ENCODE peak calls at places on chromosome 7, in five cellular contexts. U, Z, E, X and Y are unnamed samples.

GRCh38 chr7:50660040-50660829 is 95.0 kb upstream of the DDC start:
- DNase-seq in E (no peak), Z (no peak), X (no peak), U (no peak), Y (peak)

GRCh38 chr7:143901360-143901709 is 641 bp downstream of the TCAF1 start:
- DNase-seq in Z (peak), U (peak), E (peak), X (peak), Y (no peak)

GRCh38 chr7:149005427-149006344 is 22.6 kb downstream of the PDIA4 start:
- DNase-seq in X (peak), Z (peak), U (no peak), E (peak), Y (peak)

GRCh38 chr7:31794851-31795250 is 107.8 kb downstream of the PPP1R17 start:
- DNase-seq in Z (no peak), X (no peak), E (no peak), U (no peak), Y (no peak)

GRCh38 chr7:18610331-18610948 is 114.9 kb downstream of the HDAC9 start:
- DNase-seq in X (no peak), Z (peak), E (peak), U (peak), Y (peak)

GRCh38 chr7:107014381-107015023 is 30.0 kb upstream of the PRKAR2B start:
- DNase-seq in X (no peak), U (peak), E (no peak), Z (peak), Y (no peak)

GRCh38 chr7:130143986-130144618 is 61.1 kb downstream of the TMEM209 start:
- DNase-seq in E (no peak), Z (no peak), U (no peak), X (no peak), Y (no peak)

GRCh38 chr7:151025924-151026671 is 1.8 kb upstream of the ATG9B start:
- DNase-seq in E (peak), X (no peak), Z (peak), U (peak), Y (no peak)

GRCh38 chr7:17380696-17381662 is 82.5 kb downstream of the AHR start:
- DNase-seq in U (peak), Z (no peak), E (no peak), X (no peak), Y (no peak)

GRCh38 chr7:150874401-150875198 is 22.3 kb downstream of the AOC1 start:
- DNase-seq in Z (no peak), X (no peak), E (no peak), U (no peak), Y (no peak)

GRCh38 chr7:100132126-100132525 is 5.4 kb downstream of the MBLAC1 start:
- DNase-seq in Z (no peak), X (no peak), U (no peak), E (no peak), Y (no peak)

GRCh38 chr7:26919906-26920530 is 55.6 kb upstream of the SKAP2 start:
- DNase-seq in E (peak), U (no peak), X (no peak), Z (no peak), Y (no peak)

GRCh38 chr7:132578826-132579225 is 2.6 kb upstream of the PLXNA4 start:
- DNase-seq in E (no peak), Z (no peak), X (no peak), U (no peak), Y (no peak)

GRCh38 chr7:132581431-132581830 is 5.2 kb upstream of the PLXNA4 start:
- DNase-seq in E (no peak), Z (no peak), X (no peak), U (no peak), Y (no peak)

GRCh38 chr7:132580717-132581285 is 4.5 kb upstream of the PLXNA4 start:
- DNase-seq in E (peak), Z (peak), U (peak), X (peak), Y (peak)

GRCh38 chr7:132579260-132579899 is 3.1 kb upstream of the PLXNA4 start:
- DNase-seq in X (no peak), Z (no peak), E (no peak), U (no peak), Y (no peak)

DNA sequence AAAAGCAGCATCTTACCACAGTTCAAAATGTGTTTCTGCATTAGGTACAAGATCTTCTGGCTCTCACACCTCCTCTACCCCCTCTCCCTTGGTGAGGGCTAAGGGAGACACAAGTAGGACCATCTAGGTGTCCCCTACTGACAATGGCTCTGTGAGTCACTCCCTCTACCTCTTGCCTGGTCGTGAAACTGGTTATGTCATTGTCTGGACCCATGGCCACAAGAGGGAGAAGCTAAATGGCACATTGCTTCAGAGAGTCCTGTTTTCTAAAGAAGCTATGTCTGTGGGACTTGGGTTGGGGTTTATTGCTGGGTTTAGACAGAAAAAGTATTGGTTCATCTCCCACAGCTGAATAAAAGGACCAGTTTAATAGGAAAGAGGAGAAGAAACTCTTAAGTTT is 4.0 kb upstream of the PLXNA4 start:
- DNase-seq in X (peak), E (peak), U (peak), Z (no peak), Y (peak)
- TF ChIP-seq CTCF in X (no peak), E (no peak), U (no peak), Z (peak), Y (no peak)

DNA sequence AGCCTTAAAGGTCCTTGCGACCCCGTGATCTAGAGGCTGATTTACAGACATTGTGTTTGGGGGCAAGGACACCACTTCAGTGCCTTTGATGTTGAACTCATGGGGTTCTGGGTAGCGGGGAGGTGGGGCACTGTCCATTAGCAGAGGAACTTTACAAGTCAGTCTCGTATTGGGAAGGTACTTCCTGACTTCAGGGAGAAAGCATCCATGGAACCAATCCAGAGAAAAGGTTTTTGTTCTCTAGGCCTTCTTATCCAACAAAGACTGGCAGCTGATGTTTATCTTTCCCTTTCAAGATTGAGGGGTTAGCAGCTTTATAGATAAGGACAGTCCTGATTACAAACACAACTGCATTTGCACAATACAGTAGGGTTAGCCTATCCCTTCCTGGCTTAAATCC is 2.8 kb downstream of the GTPBP10 start:
- DNase-seq in Z (no peak), U (no peak), X (no peak), E (no peak), Y (no peak)
- H3K4me3 ChIP-seq in Z (no peak), U (no peak), X (no peak), E (no peak), Y (no peak)

GRCh38 chr7:64685091-64685490 is 19.2 kb downstream of the ZNF107 start:
- DNase-seq in E (no peak), Z (no peak), X (no peak), U (no peak), Y (no peak)
- TF ChIP-seq CTCF in E (no peak), Z (no peak), X (no peak), U (no peak), Y (no peak)

GRCh38 chr7:134870781-134871180 is 91.3 kb downstream of the CALD1 start:
- DNase-seq in X (no peak), Z (no peak), U (no peak), E (no peak), Y (no peak)

GRCh38 chr7:134870156-134870555 is 90.7 kb downstream of the CALD1 start:
- DNase-seq in X (no peak), E (no peak), U (no peak), Z (no peak), Y (no peak)

GRCh38 chr7:134859783-134860182 is 80.3 kb downstream of the CALD1 start:
- DNase-seq in E (no peak), U (no peak), X (no peak), Z (no peak), Y (no peak)

GRCh38 chr7:134866581-134866980 is 87.1 kb downstream of the CALD1 start:
- DNase-seq in U (no peak), X (no peak), Z (peak), E (no peak), Y (no peak)

GRCh38 chr7:134865001-134865845 is 85.8 kb downstream of the CALD1 start:
- DNase-seq in U (peak), X (no peak), E (no peak), Z (peak), Y (peak)
- H3K4me3 ChIP-seq in U (no peak), X (no peak), E (no peak), Z (no peak), Y (no peak)

GRCh38 chr7:140646931-140647647 is 6.5 kb upstream of the DENND2A start:
- DNase-seq in U (no peak), X (peak), Z (peak), E (no peak), Y (peak)
- TF ChIP-seq CTCF in U (peak), X (peak), Z (peak), E (peak), Y (peak)

GRCh38 chr7:23469150-23469960 is 936 bp downstream of the IGF2BP3 start:
- DNase-seq in U (no peak), X (no peak), E (peak), Z (no peak), Y (peak)

GRCh38 chr7:23469961-23470250 is 385 bp downstream of the IGF2BP3 start:
- DNase-seq in Z (no peak), X (no peak), U (no peak), E (no peak), Y (no peak)

GRCh38 chr7:23467731-23468720 is 2.3 kb downstream of the IGF2BP3 start:
- DNase-seq in X (no peak), Z (peak), U (peak), E (peak), Y (peak)

GRCh38 chr7:23467281-23467680 is 3.0 kb downstream of the IGF2BP3 start:
- DNase-seq in Z (no peak), U (no peak), E (no peak), X (no peak), Y (no peak)

GRCh38 chr7:23468721-23469149 is 1.6 kb downstream of the IGF2BP3 start:
- DNase-seq in X (no peak), U (no peak), Z (no peak), E (no peak), Y (no peak)
- H3K4me3 ChIP-seq in X (peak), U (peak), Z (peak), E (peak), Y (peak)

GRCh38 chr7:1317654-1318450 is 85.2 kb downstream of the UNCX start:
- DNase-seq in Z (no peak), E (no peak), X (no peak), U (no peak), Y (no peak)
- TF ChIP-seq CTCF in Z (no peak), E (no peak), X (no peak), U (no peak), Y (no peak)

GRCh38 chr7:23014681-23015080 is 751 bp upstream of the HYCC1 start:
- DNase-seq in E (no peak), X (no peak), Z (no peak), U (no peak), Y (no peak)
- H3K4me3 ChIP-seq in E (no peak), X (no peak), Z (no peak), U (no peak), Y (peak)

GRCh38 chr7:5997210-5997808 is 11.5 kb downstream of the PMS2 start:
- DNase-seq in E (peak), Z (peak), U (peak), X (peak), Y (peak)
- TF ChIP-seq CTCF in E (peak), Z (peak), U (peak), X (peak), Y (peak)